ENCODE peak calls at places on chromosomes 11 and 22, in four cellular contexts. One of them, this sample, is unnamed.
A peak's percentile ranks its signal among the peaks of the same experiment; 100 is the strongest.

GRCh38 chr11:95337175-95337957 is 106.4 kb upstream of the SESN3 start:
- DNase-seq in neuronal stem cell: peak; percentile 49
- DNase-seq in hepatocyte: peak; percentile 52
- DNase-seq in thyroid gland: peak; percentile 61
- DNase-seq in this sample: peak; percentile 14

GRCh38 chr11:86499723-86500129 is 125.0 kb downstream of the CCDC81 start:
- DNase-seq in neuronal stem cell: no peak
- DNase-seq in hepatocyte: peak; percentile 58
- DNase-seq in thyroid gland: peak; percentile 35
- DNase-seq in this sample: no peak

GRCh38 chr11:100888836-100889235 is 201.7 kb downstream of the ARHGAP42 start:
- DNase-seq in neuronal stem cell: no peak
- DNase-seq in hepatocyte: no peak
- DNase-seq in thyroid gland: no peak
- DNase-seq in this sample: no peak

GRCh38 chr11:126229782-126230540 is 18.4 kb downstream of the FAM118B start:
- DNase-seq in neuronal stem cell: no peak
- DNase-seq in hepatocyte: no peak
- DNase-seq in thyroid gland: no peak
- DNase-seq in this sample: no peak

GRCh38 chr22:38257650-38258246 is 15.1 kb downstream of the TMEM184B start:
- DNase-seq in neuronal stem cell: no peak
- DNase-seq in hepatocyte: peak; percentile 77
- DNase-seq in thyroid gland: peak; percentile 22
- DNase-seq in this sample: no peak

GRCh38 chr22:31329029-31329428 is 17.1 kb downstream of the PATZ1 start:
- DNase-seq in neuronal stem cell: no peak
- DNase-seq in hepatocyte: no peak
- DNase-seq in thyroid gland: no peak
- DNase-seq in this sample: peak; percentile 79

GRCh38 chr22:41848468-41848867 is 15.6 kb downstream of the SREBF2 start:
- DNase-seq in neuronal stem cell: no peak
- DNase-seq in hepatocyte: peak; percentile 70
- DNase-seq in thyroid gland: no peak
- DNase-seq in this sample: no peak

GRCh38 chr11:20161923-20162322 is 1.6 kb upstream of the DBX1 start:
- DNase-seq in neuronal stem cell: no peak
- DNase-seq in hepatocyte: no peak
- DNase-seq in thyroid gland: no peak
- DNase-seq in this sample: peak; percentile 28

GRCh38 chr11:27263046-27263445 is 100.0 kb downstream of the CCDC34 start:
- DNase-seq in neuronal stem cell: no peak
- DNase-seq in hepatocyte: no peak
- DNase-seq in thyroid gland: no peak
- DNase-seq in this sample: no peak

GRCh38 chr22:37197451-37198289 is 9.6 kb upstream of the C1QTNF6 start:
- DNase-seq in neuronal stem cell: no peak
- DNase-seq in hepatocyte: peak; percentile 79
- DNase-seq in thyroid gland: peak; percentile 81
- DNase-seq in this sample: no peak

GRCh38 chr11:33045551-33046255 is 6.3 kb downstream of the TCP11L1 start:
- DNase-seq in neuronal stem cell: no peak
- DNase-seq in hepatocyte: no peak
- DNase-seq in thyroid gland: peak; percentile 13
- DNase-seq in this sample: peak; percentile 19

GRCh38 chr11:114162719-114163123 is 103.2 kb downstream of the ZBTB16 start:
- DNase-seq in neuronal stem cell: no peak
- DNase-seq in hepatocyte: peak; percentile 94
- DNase-seq in thyroid gland: peak; percentile 93
- DNase-seq in this sample: peak; percentile 66

GRCh38 chr11:30284836-30285235 is 38.1 kb upstream of the ARL14EP start:
- DNase-seq in neuronal stem cell: no peak
- DNase-seq in hepatocyte: no peak
- DNase-seq in thyroid gland: no peak
- DNase-seq in this sample: no peak

GRCh38 chr22:40728731-40729189 is 49.5 kb downstream of the MCHR1 start:
- DNase-seq in neuronal stem cell: no peak
- DNase-seq in hepatocyte: peak; percentile 68
- DNase-seq in thyroid gland: peak; percentile 84
- DNase-seq in this sample: peak; percentile 85

GRCh38 chr22:48434156-48434867 is 1393.4 kb downstream of the BRD1 start:
- DNase-seq in neuronal stem cell: no peak
- DNase-seq in hepatocyte: no peak
- DNase-seq in thyroid gland: no peak
- DNase-seq in this sample: no peak

GRCh38 chr11:82998697-82999096 is 73.0 kb downstream of the RAB30 start:
- DNase-seq in neuronal stem cell: no peak
- DNase-seq in hepatocyte: no peak
- DNase-seq in thyroid gland: no peak
- DNase-seq in this sample: no peak

GRCh38 chr22:40463017-40463631 is 92.7 kb downstream of the SGSM3 start:
- DNase-seq in neuronal stem cell: no peak
- DNase-seq in hepatocyte: no peak
- DNase-seq in thyroid gland: no peak
- DNase-seq in this sample: no peak

GRCh38 chr22:32879550-32879949 is 78.0 kb downstream of the TIMP3 start:
- DNase-seq in neuronal stem cell: no peak
- DNase-seq in hepatocyte: no peak
- DNase-seq in thyroid gland: no peak
- DNase-seq in this sample: no peak

GRCh38 chr11:61756452-61757212 is 4.2 kb downstream of the MYRF start:
- DNase-seq in neuronal stem cell: no peak
- DNase-seq in hepatocyte: peak; percentile 88
- DNase-seq in thyroid gland: no peak
- DNase-seq in this sample: no peak

GRCh38 chr11:122682464-122682863 is 26.9 kb downstream of the UBASH3B start:
- DNase-seq in neuronal stem cell: no peak
- DNase-seq in hepatocyte: no peak
- DNase-seq in thyroid gland: no peak
- DNase-seq in this sample: no peak

GRCh38 chr11:118016094-118016493 is 29.9 kb downstream of the IL10RA start:
- DNase-seq in neuronal stem cell: no peak
- DNase-seq in hepatocyte: no peak
- DNase-seq in thyroid gland: no peak
- DNase-seq in this sample: no peak

GRCh38 chr22:39289445-39290247 is 29.8 kb downstream of the RPL3 start:
- DNase-seq in neuronal stem cell: no peak
- DNase-seq in hepatocyte: no peak
- DNase-seq in thyroid gland: no peak
- DNase-seq in this sample: no peak

GRCh38 chr11:10892250-10892649 is 34.4 kb upstream of the ZBED5 start:
- DNase-seq in neuronal stem cell: no peak
- DNase-seq in hepatocyte: no peak
- DNase-seq in thyroid gland: no peak
- DNase-seq in this sample: no peak

GRCh38 chr11:77374108-77374507 is 72.6 kb upstream of the GDPD4 start:
- DNase-seq in neuronal stem cell: no peak
- DNase-seq in hepatocyte: no peak
- DNase-seq in thyroid gland: no peak
- DNase-seq in this sample: no peak

GRCh38 chr11:986270-986951 is 50.1 kb downstream of the MUC6 start:
- DNase-seq in neuronal stem cell: no peak
- DNase-seq in hepatocyte: peak; percentile 32
- DNase-seq in thyroid gland: peak; percentile 94
- DNase-seq in this sample: no peak

GRCh38 chr11:121464352-121464946 is 11.7 kb upstream of the SORL1-AS1 start:
- DNase-seq in neuronal stem cell: no peak
- DNase-seq in hepatocyte: peak; percentile 60
- DNase-seq in thyroid gland: peak; percentile 51
- DNase-seq in this sample: peak; percentile 12

GRCh38 chr11:96199563-96200025 is 143.4 kb downstream of the MAML2 start:
- DNase-seq in neuronal stem cell: no peak
- DNase-seq in hepatocyte: no peak
- DNase-seq in thyroid gland: no peak
- DNase-seq in this sample: no peak

GRCh38 chr22:46286941-46287872 is 9.5 kb upstream of the GTSE1 start:
- DNase-seq in neuronal stem cell: no peak
- DNase-seq in hepatocyte: no peak
- DNase-seq in thyroid gland: no peak
- DNase-seq in this sample: no peak

GRCh38 chr22:46288846-46289243 is 7.8 kb upstream of the GTSE1 start:
- DNase-seq in neuronal stem cell: no peak
- DNase-seq in hepatocyte: no peak
- DNase-seq in thyroid gland: no peak
- DNase-seq in this sample: no peak

GRCh38 chr22:46287873-46288751 is 8.6 kb upstream of the GTSE1 start:
- DNase-seq in neuronal stem cell: no peak
- DNase-seq in hepatocyte: no peak
- DNase-seq in thyroid gland: peak; percentile 22
- DNase-seq in this sample: no peak

GRCh38 chr22:46289244-46289891 is 7.3 kb upstream of the GTSE1 start:
- DNase-seq in neuronal stem cell: no peak
- DNase-seq in hepatocyte: no peak
- DNase-seq in thyroid gland: no peak
- DNase-seq in this sample: no peak

DNA sequence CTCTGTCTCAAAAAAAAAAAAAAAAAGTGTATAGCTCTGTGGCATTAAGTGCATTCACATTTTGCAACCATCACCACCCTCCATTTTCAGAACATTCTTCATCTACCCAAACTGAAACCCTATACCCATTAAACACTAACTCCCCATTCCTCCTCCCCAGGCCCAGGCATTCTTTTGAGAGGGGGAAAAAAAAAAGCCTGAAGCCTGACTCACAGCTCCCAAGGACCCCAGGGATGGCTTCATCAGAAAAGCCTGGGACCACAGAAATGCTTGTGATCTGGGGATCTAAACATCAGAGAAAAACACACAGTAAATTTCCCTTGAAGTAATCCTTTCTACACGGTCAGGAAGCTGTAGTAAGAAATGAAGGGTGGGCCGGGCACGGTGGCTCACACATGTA is 10.7 kb upstream of the GTSE1 start:
- DNase-seq in neuronal stem cell: no peak
- DNase-seq in hepatocyte: no peak
- DNase-seq in thyroid gland: no peak
- DNase-seq in this sample: no peak
- H3K36me3 ChIP-seq in neuronal stem cell: peaks cover 8% of the 10 kb centered on the region
- H3K36me3 ChIP-seq in hepatocyte: no peaks in the 10 kb centered on the region
- H3K36me3 ChIP-seq in thyroid gland: peaks cover 12% of the 10 kb centered on the region
- H3K36me3 ChIP-seq in this sample: peaks cover 10% of the 10 kb centered on the region

DNA sequence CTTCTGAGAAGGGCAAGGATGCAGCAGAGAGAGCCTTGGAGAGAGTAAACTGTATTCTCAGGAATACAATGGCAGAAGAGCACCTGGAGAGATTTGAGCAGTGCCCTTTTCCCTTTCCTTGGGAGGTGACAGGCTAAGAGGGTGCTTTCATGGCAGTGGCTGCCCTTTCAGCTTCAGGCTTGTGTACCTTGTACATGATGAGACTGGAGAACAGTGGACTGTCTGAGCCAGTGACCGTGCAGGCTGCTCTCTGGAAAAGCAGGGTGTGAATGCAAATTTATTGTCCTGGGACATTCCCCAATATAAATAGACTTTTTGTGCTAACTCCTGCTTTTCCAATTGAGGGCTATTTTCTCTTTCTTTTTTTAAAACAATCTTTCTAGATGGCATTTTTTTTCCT is 99.3 kb downstream of the TRIM44 start:
- DNase-seq in neuronal stem cell: no peak
- DNase-seq in hepatocyte: no peak
- DNase-seq in thyroid gland: no peak
- DNase-seq in this sample: no peak
- H3K27ac ChIP-seq in neuronal stem cell: no peak overlapping the region
- H3K27ac ChIP-seq in hepatocyte: peak overlapping the region; percentile 33
- H3K27ac ChIP-seq in thyroid gland: no peak overlapping the region
- H3K27ac ChIP-seq in this sample: no peak overlapping the region

GRCh38 chr11:69893631-69894030 is 74.4 kb upstream of the FGF3 start:
- DNase-seq in neuronal stem cell: no peak
- DNase-seq in hepatocyte: no peak
- DNase-seq in thyroid gland: no peak
- DNase-seq in this sample: no peak

GRCh38 chr11:69890476-69890875 is 71.3 kb upstream of the FGF3 start:
- DNase-seq in neuronal stem cell: no peak
- DNase-seq in hepatocyte: no peak
- DNase-seq in thyroid gland: no peak
- DNase-seq in this sample: no peak

GRCh38 chr11:69892986-69893555 is 73.9 kb upstream of the FGF3 start:
- DNase-seq in neuronal stem cell: no peak
- DNase-seq in hepatocyte: no peak
- DNase-seq in thyroid gland: no peak
- DNase-seq in this sample: no peak

GRCh38 chr11:69891421-69892236 is 72.4 kb upstream of the FGF3 start:
- DNase-seq in neuronal stem cell: no peak
- DNase-seq in hepatocyte: no peak
- DNase-seq in thyroid gland: no peak
- DNase-seq in this sample: no peak

DNA sequence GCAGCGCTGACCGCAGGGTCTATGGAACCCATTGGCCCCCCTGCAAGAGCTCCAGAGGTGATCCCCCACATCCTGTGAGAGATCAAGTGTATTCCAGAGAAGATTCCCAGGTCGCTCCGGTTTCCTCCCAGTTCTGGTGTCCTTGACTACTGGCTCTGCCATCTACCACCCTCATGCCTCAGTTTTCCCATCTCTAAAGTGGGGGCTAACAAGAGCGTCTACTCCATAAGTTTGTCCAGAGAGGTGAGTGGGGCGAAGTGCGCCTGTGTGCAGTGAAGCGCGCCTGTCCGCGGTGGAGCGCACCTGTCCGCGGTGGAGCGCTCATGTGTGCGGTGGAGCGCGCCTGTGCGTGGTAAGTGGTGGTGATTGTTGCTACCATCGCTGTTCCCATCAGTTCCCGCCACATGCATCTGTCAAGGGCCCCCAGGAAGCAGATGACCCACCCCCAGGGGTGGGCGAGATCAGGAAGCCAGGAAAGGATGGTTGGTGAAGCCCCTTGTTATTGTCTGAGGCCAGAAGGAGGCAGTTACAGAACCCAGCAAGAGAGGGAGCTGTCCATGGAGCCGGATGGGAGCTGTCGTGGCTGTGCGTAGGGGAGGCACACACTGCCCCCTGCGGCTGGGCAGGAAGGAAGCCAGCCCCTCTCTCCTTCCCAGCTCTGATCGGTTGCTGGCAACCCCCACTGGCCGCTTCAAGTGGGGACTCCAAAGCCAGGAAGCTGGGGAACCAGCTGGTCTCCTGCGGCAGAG is 73.2 kb upstream of the FGF3 start:
- DNase-seq in neuronal stem cell: no peak
- DNase-seq in hepatocyte: no peak
- DNase-seq in thyroid gland: no peak
- DNase-seq in this sample: no peak
- H3K4me3 ChIP-seq in neuronal stem cell: no peak overlapping the region
- H3K4me3 ChIP-seq in hepatocyte: no peak overlapping the region
- H3K4me3 ChIP-seq in thyroid gland: no peak overlapping the region
- H3K4me3 ChIP-seq in this sample: no peak overlapping the region

GRCh38 chr11:73411031-73411430 is 34.8 kb downstream of the RELT start:
- DNase-seq in neuronal stem cell: no peak
- DNase-seq in hepatocyte: no peak
- DNase-seq in thyroid gland: no peak
- DNase-seq in this sample: no peak

GRCh38 chr11:73410627-73411026 is 34.4 kb downstream of the RELT start:
- DNase-seq in neuronal stem cell: no peak
- DNase-seq in hepatocyte: no peak
- DNase-seq in thyroid gland: no peak
- DNase-seq in this sample: no peak

GRCh38 chr11:73413246-73413645 is 37.0 kb downstream of the RELT start:
- DNase-seq in neuronal stem cell: no peak
- DNase-seq in hepatocyte: no peak
- DNase-seq in thyroid gland: no peak
- DNase-seq in this sample: no peak

GRCh38 chr11:73414977-73415492 is 38.8 kb downstream of the RELT start:
- DNase-seq in neuronal stem cell: no peak
- DNase-seq in hepatocyte: no peak
- DNase-seq in thyroid gland: no peak
- DNase-seq in this sample: no peak

GRCh38 chr11:73412308-73412707 is 36.1 kb downstream of the RELT start:
- DNase-seq in neuronal stem cell: no peak
- DNase-seq in hepatocyte: no peak
- DNase-seq in thyroid gland: no peak
- DNase-seq in this sample: no peak
- H3K36me3 ChIP-seq in neuronal stem cell: peaks cover 18% of the 10 kb centered on the region
- H3K36me3 ChIP-seq in hepatocyte: no peaks in the 10 kb centered on the region
- H3K36me3 ChIP-seq in thyroid gland: no peaks in the 10 kb centered on the region
- H3K36me3 ChIP-seq in this sample: no peaks in the 10 kb centered on the region

This sample was measured in SJCRH30.